ENCODE peak calls at places on chromosomes 16 and 17, in six cellular contexts. One of them, this sample, is unnamed.

GRCh38 chr17:47717261-47717697 is 15.8 kb upstream of the TBX21 start:
- DNase-seq in mesendoderm: no peak
- DNase-seq in neuronal stem cell: no peak
- DNase-seq in H1: no peak
- DNase-seq in mesenchymal stem cell: no peak
- DNase-seq in IMR-90: no peak
- DNase-seq in this sample: no peak

GRCh38 chr17:80909635-80910034 is 82.0 kb upstream of the CHMP6 start:
- DNase-seq in H1: no peak
- DNase-seq in IMR-90: no peak
- DNase-seq in neuronal stem cell: no peak
- DNase-seq in mesenchymal stem cell: no peak
- DNase-seq in mesendoderm: no peak
- DNase-seq in this sample: no peak

GRCh38 chr17:33457477-33457876 is 164.4 kb upstream of the ASIC2 start:
- DNase-seq in mesendoderm: no peak
- DNase-seq in H1: no peak
- DNase-seq in IMR-90: no peak
- DNase-seq in mesenchymal stem cell: no peak
- DNase-seq in neuronal stem cell: no peak
- DNase-seq in this sample: peak

GRCh38 chr16:3999890-4000325 is 116.3 kb downstream of the ADCY9 start:
- DNase-seq in H1: no peak
- DNase-seq in mesenchymal stem cell: peak
- DNase-seq in mesendoderm: no peak
- DNase-seq in neuronal stem cell: no peak
- DNase-seq in IMR-90: peak
- DNase-seq in this sample: no peak

GRCh38 chr17:9231449-9232154 is 210.3 kb downstream of the NTN1 start:
- DNase-seq in mesendoderm: no peak
- DNase-seq in mesenchymal stem cell: no peak
- DNase-seq in IMR-90: no peak
- DNase-seq in neuronal stem cell: no peak
- DNase-seq in H1: no peak
- DNase-seq in this sample: no peak

GRCh38 chr17:216625-217024 is 35.2 kb upstream of the DOC2B start:
- DNase-seq in neuronal stem cell: no peak
- DNase-seq in mesendoderm: no peak
- DNase-seq in mesenchymal stem cell: no peak
- DNase-seq in H1: no peak
- DNase-seq in IMR-90: no peak
- DNase-seq in this sample: no peak

GRCh38 chr16:67530013-67530939 is 1.6 kb downstream of the RIPOR1 start:
- DNase-seq in neuronal stem cell: no peak
- DNase-seq in IMR-90: peak
- DNase-seq in H1: no peak
- DNase-seq in mesenchymal stem cell: peak
- DNase-seq in mesendoderm: no peak
- DNase-seq in this sample: no peak

GRCh38 chr17:58156839-58157803 is 8.9 kb downstream of the OR4D1 start:
- DNase-seq in neuronal stem cell: peak
- DNase-seq in H1: no peak
- DNase-seq in IMR-90: no peak
- DNase-seq in mesendoderm: peak
- DNase-seq in mesenchymal stem cell: peak
- DNase-seq in this sample: peak

GRCh38 chr17:81652901-81653771 is 3.2 kb downstream of the PDE6G start:
- DNase-seq in mesenchymal stem cell: no peak
- DNase-seq in IMR-90: no peak
- DNase-seq in H1: no peak
- DNase-seq in neuronal stem cell: no peak
- DNase-seq in mesendoderm: peak
- DNase-seq in this sample: peak

GRCh38 chr17:63587770-63588169 is 12.9 kb upstream of the TACO1 start:
- DNase-seq in neuronal stem cell: no peak
- DNase-seq in IMR-90: peak
- DNase-seq in H1: no peak
- DNase-seq in mesendoderm: no peak
- DNase-seq in mesenchymal stem cell: no peak
- DNase-seq in this sample: no peak

GRCh38 chr16:10946308-10946707 is 1.9 kb downstream of the CLEC16A start:
- DNase-seq in mesendoderm: peak
- DNase-seq in neuronal stem cell: no peak
- DNase-seq in H1: no peak
- DNase-seq in IMR-90: no peak
- DNase-seq in mesenchymal stem cell: no peak
- DNase-seq in this sample: peak

GRCh38 chr16:57284206-57284951 is at the start of gene PLLP:
- DNase-seq in mesendoderm: peak
- DNase-seq in H1: no peak
- DNase-seq in IMR-90: peak
- DNase-seq in mesenchymal stem cell: peak
- DNase-seq in neuronal stem cell: no peak
- DNase-seq in this sample: peak

GRCh38 chr17:38608648-38609047 is 2.9 kb upstream of the SRCIN1 start:
- DNase-seq in mesenchymal stem cell: no peak
- DNase-seq in mesendoderm: no peak
- DNase-seq in H1: no peak
- DNase-seq in IMR-90: no peak
- DNase-seq in neuronal stem cell: no peak
- DNase-seq in this sample: peak

GRCh38 chr17:8122923-8123694 is 797 bp downstream of the HES7 start:
- DNase-seq in neuronal stem cell: peak
- DNase-seq in mesendoderm: peak
- DNase-seq in H1: no peak
- DNase-seq in mesenchymal stem cell: peak
- DNase-seq in IMR-90: peak
- DNase-seq in this sample: peak

GRCh38 chr17:45131616-45132301 is 556 bp downstream of the PLCD3 start:
- DNase-seq in IMR-90: no peak
- DNase-seq in neuronal stem cell: peak
- DNase-seq in mesenchymal stem cell: peak
- DNase-seq in mesendoderm: peak
- DNase-seq in H1: no peak
- DNase-seq in this sample: peak

GRCh38 chr16:81833751-81834150 is 54.7 kb downstream of the PLCG2 start:
- DNase-seq in mesendoderm: no peak
- DNase-seq in IMR-90: no peak
- DNase-seq in neuronal stem cell: no peak
- DNase-seq in mesenchymal stem cell: no peak
- DNase-seq in H1: no peak
- DNase-seq in this sample: no peak

GRCh38 chr17:18968945-18969887 is 17.3 kb downstream of the SLC5A10 start:
- DNase-seq in H1: no peak
- DNase-seq in neuronal stem cell: no peak
- DNase-seq in IMR-90: no peak
- DNase-seq in mesendoderm: no peak
- DNase-seq in mesenchymal stem cell: no peak
- DNase-seq in this sample: no peak

GRCh38 chr17:39769974-39770587 is 32.3 kb downstream of the GRB7 start:
- DNase-seq in neuronal stem cell: no peak
- DNase-seq in mesenchymal stem cell: no peak
- DNase-seq in H1: no peak
- DNase-seq in mesendoderm: no peak
- DNase-seq in IMR-90: peak
- DNase-seq in this sample: no peak

GRCh38 chr17:16926591-16927451 is 45.1 kb downstream of the TNFRSF13B start:
- DNase-seq in mesenchymal stem cell: no peak
- DNase-seq in IMR-90: no peak
- DNase-seq in mesendoderm: no peak
- DNase-seq in neuronal stem cell: no peak
- DNase-seq in H1: no peak
- DNase-seq in this sample: no peak

GRCh38 chr17:17545984-17546383 is 45.5 kb downstream of the PEMT start:
- DNase-seq in mesenchymal stem cell: no peak
- DNase-seq in IMR-90: no peak
- DNase-seq in mesendoderm: no peak
- DNase-seq in neuronal stem cell: no peak
- DNase-seq in H1: no peak
- DNase-seq in this sample: no peak

GRCh38 chr16:86573215-86573614 is 5.1 kb upstream of the FOXL1 start:
- DNase-seq in neuronal stem cell: no peak
- DNase-seq in IMR-90: no peak
- DNase-seq in mesendoderm: peak
- DNase-seq in mesenchymal stem cell: no peak
- DNase-seq in H1: no peak
- DNase-seq in this sample: peak

GRCh38 chr17:4740584-4740983 is 856 bp upstream of the CXCL16 start:
- DNase-seq in neuronal stem cell: no peak
- DNase-seq in mesendoderm: no peak
- DNase-seq in H1: no peak
- DNase-seq in IMR-90: no peak
- DNase-seq in mesenchymal stem cell: no peak
- DNase-seq in this sample: no peak
- H3K23ac ChIP-seq in neuronal stem cell: peak
- H3K23ac ChIP-seq in mesendoderm: no peak
- H3K23ac ChIP-seq in H1: no peak
- H3K23ac ChIP-seq in IMR-90: no peak
- H3K23ac ChIP-seq in mesenchymal stem cell: no peak
- H3K23ac ChIP-seq in this sample: no peak

GRCh38 chr17:72600934-72601333 is 480.1 kb downstream of the SOX9 start:
- DNase-seq in mesendoderm: no peak
- DNase-seq in IMR-90: peak
- DNase-seq in mesenchymal stem cell: no peak
- DNase-seq in neuronal stem cell: no peak
- DNase-seq in H1: no peak
- DNase-seq in this sample: no peak
- H3K23ac ChIP-seq in mesendoderm: no peak
- H3K23ac ChIP-seq in IMR-90: no peak
- H3K23ac ChIP-seq in mesenchymal stem cell: no peak
- H3K23ac ChIP-seq in neuronal stem cell: no peak
- H3K23ac ChIP-seq in H1: no peak
- H3K23ac ChIP-seq in this sample: no peak

DNA sequence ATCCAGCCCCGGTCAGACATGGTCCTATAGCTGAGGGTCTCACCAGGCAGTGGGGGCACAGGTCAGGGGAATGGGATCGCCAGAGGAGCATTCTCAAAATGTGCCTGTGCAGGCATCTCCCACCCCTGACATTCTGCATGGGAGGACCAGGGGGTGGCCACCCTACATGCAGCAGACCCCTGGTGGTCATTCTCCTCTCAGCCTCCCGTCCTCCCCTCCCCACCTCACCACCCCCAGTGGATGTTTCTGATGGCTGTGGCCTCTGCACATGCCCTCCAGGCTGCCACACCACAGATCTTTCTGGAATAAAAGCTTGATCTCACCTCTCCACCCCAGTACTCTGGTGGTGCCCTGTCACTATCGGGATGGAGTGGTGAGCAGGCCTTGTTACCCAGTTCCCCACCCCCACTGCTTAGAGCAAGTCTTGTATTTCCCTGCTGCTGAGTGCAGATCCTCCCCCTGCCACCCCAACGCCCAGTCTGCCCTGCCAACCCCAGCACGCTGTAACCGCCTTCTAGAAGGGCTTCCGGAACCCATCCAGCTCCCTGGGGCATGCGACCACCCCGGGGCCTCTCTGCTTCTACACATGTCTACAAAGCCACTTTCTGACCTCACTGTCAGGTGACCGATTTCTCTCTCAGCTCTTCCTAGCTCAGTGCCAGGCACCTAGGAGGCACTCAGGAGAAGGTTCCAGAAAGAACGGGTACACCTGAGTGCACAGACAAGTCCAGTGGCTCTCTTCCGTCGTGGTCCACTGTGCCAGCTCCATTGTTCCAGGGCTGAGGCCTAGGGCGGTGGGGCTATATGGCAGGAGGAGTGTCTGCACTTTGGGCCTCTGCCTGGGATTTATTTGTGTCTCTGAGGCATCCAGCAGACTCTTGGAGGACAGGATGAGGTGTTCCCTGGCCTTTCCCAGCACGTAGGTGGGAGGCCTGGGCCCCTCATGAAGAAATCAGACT is 9.3 kb downstream of the TBC1D24 start:
- DNase-seq in mesenchymal stem cell: no peak
- DNase-seq in IMR-90: no peak
- DNase-seq in H1: no peak
- DNase-seq in neuronal stem cell: no peak
- DNase-seq in mesendoderm: no peak
- DNase-seq in this sample: no peak
- H3K23ac ChIP-seq in mesenchymal stem cell: no peak
- H3K23ac ChIP-seq in IMR-90: peak
- H3K23ac ChIP-seq in H1: no peak
- H3K23ac ChIP-seq in neuronal stem cell: no peak
- H3K23ac ChIP-seq in mesendoderm: no peak
- H3K23ac ChIP-seq in this sample: no peak

DNA sequence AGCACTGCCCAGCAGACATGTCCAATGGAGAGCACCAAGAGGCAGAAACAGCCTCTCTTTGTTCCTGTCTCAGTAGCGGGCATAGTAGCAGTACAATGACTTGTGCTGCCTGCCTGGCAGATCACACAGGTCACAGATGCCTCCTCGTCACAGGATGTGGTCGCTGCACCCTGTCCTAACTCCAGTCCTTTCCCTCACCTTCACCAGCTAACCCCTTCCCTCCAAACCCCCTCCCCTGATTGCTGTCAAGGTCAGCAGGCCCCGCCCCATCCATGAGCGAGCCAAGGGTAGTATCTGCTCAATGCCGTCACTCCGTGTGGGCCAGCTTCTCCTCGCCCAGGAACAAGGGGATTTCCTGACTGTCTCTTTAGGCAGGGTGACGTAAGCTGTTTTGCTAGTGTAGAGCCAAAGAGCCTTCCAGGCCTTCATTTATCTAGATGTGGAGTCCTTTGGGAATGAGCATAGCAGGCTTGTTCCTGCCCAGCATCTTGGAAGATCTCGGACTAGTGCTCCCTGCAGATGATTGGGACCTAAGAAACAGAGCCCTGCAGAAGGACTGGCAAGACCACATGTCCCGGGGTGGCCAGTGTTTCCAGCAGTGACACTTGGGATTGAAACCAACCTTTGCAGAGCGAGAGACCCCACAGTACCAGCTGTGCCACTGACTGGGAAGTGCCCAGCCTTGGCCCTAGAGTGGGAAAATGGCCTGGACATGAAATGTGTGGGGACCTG is 75.9 kb upstream of the TNRC6C start:
- DNase-seq in IMR-90: peak
- DNase-seq in H1: no peak
- DNase-seq in neuronal stem cell: no peak
- DNase-seq in mesendoderm: no peak
- DNase-seq in mesenchymal stem cell: peak
- DNase-seq in this sample: no peak
- H3K23ac ChIP-seq in IMR-90: no peak
- H3K23ac ChIP-seq in H1: no peak
- H3K23ac ChIP-seq in neuronal stem cell: peak
- H3K23ac ChIP-seq in mesendoderm: no peak
- H3K23ac ChIP-seq in mesenchymal stem cell: no peak
- H3K23ac ChIP-seq in this sample: no peak

DNA sequence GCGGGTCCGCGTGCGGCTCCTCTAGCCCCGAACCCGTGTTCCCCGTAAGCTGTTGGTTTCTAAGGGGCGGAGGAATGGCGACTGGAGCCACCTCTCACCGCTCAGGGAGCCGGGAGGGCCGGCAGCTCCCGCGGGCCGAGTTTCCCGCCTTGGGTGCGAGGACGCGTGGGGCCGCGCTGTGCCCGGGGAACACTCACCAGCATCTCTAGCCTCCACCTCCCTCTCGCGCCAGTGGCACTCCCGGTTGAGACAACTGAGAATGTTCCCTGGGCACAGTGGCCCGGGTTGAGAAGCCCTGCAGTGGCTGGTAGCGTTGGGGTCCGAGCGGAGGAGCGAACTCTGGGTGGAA is 560 bp downstream of the TELO2 start:
- DNase-seq in neuronal stem cell: no peak
- DNase-seq in H1: no peak
- DNase-seq in IMR-90: no peak
- DNase-seq in mesenchymal stem cell: peak
- DNase-seq in mesendoderm: peak
- DNase-seq in this sample: no peak
- H3K23ac ChIP-seq in neuronal stem cell: peak
- H3K23ac ChIP-seq in H1: no peak
- H3K23ac ChIP-seq in IMR-90: peak
- H3K23ac ChIP-seq in mesenchymal stem cell: peak
- H3K23ac ChIP-seq in mesendoderm: no peak
- H3K23ac ChIP-seq in this sample: no peak